ENCODE peak calls at places on chromosomes 1 and 21, in ten cellular contexts. W, N, D, J, I, F, U, X, L and B are unnamed samples.

GRCh38 chr1:244496186-244496585 is 35.1 kb downstream of the CATSPERE start:
- DNase-seq in W (no peak), N (no peak), D (no peak), J (no peak), I (no peak), F (no peak), U (no peak), X (no peak), L (no peak), B (no peak)

GRCh38 chr1:187045371-187045770 is 216.6 kb downstream of the PLA2G4A start:
- DNase-seq in W (no peak), N (no peak), D (no peak), J (no peak), I (no peak), F (no peak), U (no peak), X (no peak), L (no peak), B (no peak)

GRCh38 chr1:231027136-231027925 is 12.7 kb downstream of the FAM89A start:
- DNase-seq in W (no peak), N (no peak), D (no peak), J (no peak), I (no peak), F (no peak), U (peak; percentile 21), X (no peak), L (no peak), B (no peak)

GRCh38 chr1:204493882-204494280 is 724 bp downstream of the PIK3C2B start:
- DNase-seq in W (no peak), N (peak; percentile 47), D (peak; percentile 75), J (peak; percentile 25), I (peak; percentile 68), F (peak; percentile 48), U (peak; percentile 72), X (peak; percentile 60), L (peak; percentile 62), B (peak; percentile 48)

GRCh38 chr1:209633335-209633997 is 18.8 kb downstream of the LAMB3 start:
- DNase-seq in W (no peak), N (no peak), D (no peak), J (no peak), I (no peak), F (no peak), U (no peak), X (peak; percentile 57), L (no peak), B (no peak)

GRCh38 chr1:82503805-82504204 is 703.1 kb downstream of the ADGRL2 start:
- DNase-seq in W (no peak), N (no peak), D (no peak), J (no peak), I (no peak), F (no peak), U (no peak), X (no peak), L (no peak), B (no peak)

GRCh38 chr1:113207019-113207418 is 134.0 kb downstream of the LRIG2 start:
- DNase-seq in W (no peak), N (no peak), D (no peak), J (no peak), I (no peak), F (no peak), U (no peak), X (no peak), L (no peak), B (no peak)

GRCh38 chr1:47616906-47617305 is 179.1 kb downstream of the FOXD2 start:
- DNase-seq in W (no peak), N (no peak), D (no peak), J (no peak), I (no peak), F (no peak), U (no peak), X (no peak), L (no peak), B (no peak)

GRCh38 chr1:6423321-6423999 is 1.1 kb upstream of the ESPN start:
- DNase-seq in W (peak; percentile 23), N (peak; percentile 76), D (peak; percentile 84), J (peak; percentile 12), I (peak; percentile 70), F (peak; percentile 62), U (no peak), X (peak; percentile 60), L (peak; percentile 76), B (peak; percentile 63)

GRCh38 chr21:44449473-44450363 is 5.6 kb upstream of the LRRC3 start:
- DNase-seq in W (no peak), N (no peak), D (no peak), J (no peak), I (no peak), F (no peak), U (no peak), X (no peak), L (no peak), B (peak; percentile 2)

GRCh38 chr1:93681095-93681548 is 515 bp downstream of the BCAR3 start:
- DNase-seq in W (no peak), N (no peak), D (no peak), J (no peak), I (no peak), F (no peak), U (no peak), X (no peak), L (peak; percentile 34), B (peak; percentile 47)